ENCODE peak calls at places on chromosomes 2 and 18, in four cellular contexts. X is CD4-positive, alpha-beta T cell; L is cardiac muscle cell; I is fibroblast of lung. T is an unnamed sample.

GRCh38 chr2:58428286-58428552 is 187.1 kb upstream of the FANCL start:
- DNase-seq in L (no peak), I (peak), X (no peak), T (peak)

GRCh38 chr2:109719871-109720270 is 74.2 kb upstream of the RGPD5 start:
- DNase-seq in L (no peak), I (no peak), X (no peak), T (no peak)

GRCh38 chr18:3321133-3321812 is 59.3 kb downstream of the MYL12B start:
- DNase-seq in L (no peak), X (no peak), I (peak), T (no peak)

GRCh38 chr2:57516740-57517340 is 529.8 kb upstream of the VRK2 start:
- DNase-seq in L (peak), I (peak), X (no peak), T (no peak)

GRCh38 chr2:160087854-160088745 is 25.7 kb upstream of the PLA2R1 start:
- DNase-seq in X (no peak), L (no peak), I (peak), T (peak)

GRCh38 chr2:177419274-177419673 is 26.7 kb downstream of the AGPS start:
- DNase-seq in L (no peak), I (peak), X (no peak), T (no peak)

GRCh38 chr2:216696751-216697560 is 1.6 kb upstream of the IGFBP5 start:
- DNase-seq in X (no peak), L (peak), I (peak), T (no peak)

GRCh38 chr2:65057391-65058052 is 1.3 kb downstream of the CEP68 start:
- DNase-seq in L (no peak), I (peak), X (peak), T (no peak)

GRCh38 chr2:127579231-127579630 is 43.7 kb downstream of the MYO7B start:
- DNase-seq in I (no peak), L (no peak), X (no peak), T (no peak)

GRCh38 chr2:63023444-63023843 is 27.2 kb upstream of the OTX1 start:
- DNase-seq in I (peak), X (no peak), L (peak), T (no peak)

GRCh38 chr2:218070587-218070986 is 1.5 kb downstream of the RUFY4 start:
- DNase-seq in X (no peak), L (no peak), I (no peak), T (no peak)

T was measured in nephron progenitor cell.